ENCODE peak calls at places on chromosome 17, in six cellular contexts. C is H9, X is IMR-90, J is neuronal stem cell, H is H1, S is trophoblast cell. U is an unnamed sample.

GRCh38 chr17:18966831-18967624 is 15.1 kb downstream of the SLC5A10 start:
- DNase-seq in X (peak), H (no peak), C (peak), S (no peak), J (peak), U (no peak)

GRCh38 chr17:7884581-7885356 is 3.8 kb upstream of the CHD3 start:
- DNase-seq in J (no peak), H (no peak), S (no peak), X (no peak), C (peak), U (peak)

GRCh38 chr17:61325382-61326073 is 74.1 kb upstream of the TBX2 start:
- DNase-seq in J (no peak), H (no peak), C (no peak), X (peak), S (no peak), U (peak)

GRCh38 chr17:78986048-78986648 is 6.4 kb upstream of the LGALS3BP start:
- DNase-seq in H (no peak), J (no peak), S (no peak), C (no peak), X (peak), U (peak)

GRCh38 chr17:17370711-17371110 is 67.5 kb downstream of the NT5M start:
- DNase-seq in C (no peak), H (no peak), X (no peak), S (no peak), J (no peak), U (no peak)

GRCh38 chr17:57665696-57666095 is 79.4 kb downstream of the CCDC182 start:
- DNase-seq in H (no peak), X (no peak), J (no peak), S (no peak), C (peak), U (no peak)

GRCh38 chr17:55726440-55726839 is 3.8 kb upstream of the TMEM100 start:
- DNase-seq in H (no peak), J (no peak), X (peak), S (no peak), C (no peak), U (peak)

GRCh38 chr17:48246623-48247022 is 139.1 kb downstream of the SNX11 start:
- DNase-seq in H (no peak), J (no peak), C (no peak), X (peak), S (no peak), U (peak)

GRCh38 chr17:62778990-62779681 is 29.0 kb downstream of the MARCHF10 start:
- DNase-seq in J (no peak), H (no peak), C (peak), X (peak), S (peak), U (peak)

GRCh38 chr17:57604771-57605733 is 140.0 kb downstream of the CCDC182 start:
- DNase-seq in C (no peak), X (peak), H (no peak), S (no peak), J (no peak), U (peak)

GRCh38 chr17:3998436-3998835 is 34.2 kb upstream of the ATP2A3 start:
- DNase-seq in H (no peak), S (no peak), C (no peak), X (no peak), J (no peak), U (no peak)

GRCh38 chr17:57442914-57443571 is 186.7 kb downstream of the MSI2 start:
- DNase-seq in X (no peak), H (no peak), C (no peak), J (no peak), S (no peak), U (peak)

GRCh38 chr17:4310349-4311060 is 46.7 kb upstream of the ANKFY1 start:
- DNase-seq in J (no peak), S (no peak), X (peak), C (no peak), H (no peak), U (no peak)

GRCh38 chr17:64349949-64350348 is 40.7 kb downstream of the PECAM1 start:
- DNase-seq in S (no peak), J (no peak), H (no peak), C (no peak), X (no peak), U (no peak)

GRCh38 chr17:31788956-31789355 is 70.1 kb downstream of the COPRS start:
- DNase-seq in H (no peak), S (no peak), J (no peak), X (peak), C (no peak), U (no peak)
- H2AFZ ChIP-seq in H (no peak), S (no peak), J (no peak), X (no peak), C (no peak), U (no peak)

GRCh38 chr17:21106316-21106715 is 20.4 kb upstream of the DHRS7B start:
- DNase-seq in S (no peak), H (no peak), J (no peak), C (no peak), X (no peak), U (no peak)

GRCh38 chr17:21108651-21109050 is 18.1 kb upstream of the DHRS7B start:
- DNase-seq in X (no peak), C (no peak), S (no peak), H (no peak), J (no peak), U (no peak)

GRCh38 chr17:21098934-21099687 is 27.7 kb upstream of the DHRS7B start:
- DNase-seq in H (peak), X (peak), J (peak), C (peak), S (peak), U (peak)

GRCh38 chr17:21104608-21105007 is 22.2 kb upstream of the DHRS7B start:
- DNase-seq in J (no peak), S (no peak), H (no peak), X (no peak), C (peak), U (no peak)

DNA sequence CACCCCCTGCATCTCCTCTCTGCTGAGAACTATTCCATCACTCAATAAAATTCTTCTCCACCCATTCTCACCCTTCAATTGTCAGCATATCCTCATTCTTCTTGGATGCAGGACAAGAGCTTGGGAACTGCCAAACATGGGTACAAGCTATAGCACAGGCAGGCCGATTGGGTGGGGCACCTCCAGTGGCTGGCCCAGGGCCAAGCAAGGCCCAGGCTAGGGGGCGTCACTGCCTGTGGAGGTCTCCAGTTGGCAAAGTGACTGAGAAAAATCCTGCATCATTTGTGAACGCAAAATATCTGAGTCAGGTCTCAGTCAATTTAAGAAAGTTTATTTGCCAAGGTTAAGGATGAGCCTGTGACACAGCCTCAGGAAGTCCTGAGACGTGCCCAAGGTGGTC is 21.7 kb upstream of the DHRS7B start:
- DNase-seq in X (no peak), C (peak), J (no peak), H (no peak), S (no peak), U (no peak)
- H2AK5ac ChIP-seq in X (no peak), C (no peak), J (no peak), H (no peak), S (no peak), U (no peak)

DNA sequence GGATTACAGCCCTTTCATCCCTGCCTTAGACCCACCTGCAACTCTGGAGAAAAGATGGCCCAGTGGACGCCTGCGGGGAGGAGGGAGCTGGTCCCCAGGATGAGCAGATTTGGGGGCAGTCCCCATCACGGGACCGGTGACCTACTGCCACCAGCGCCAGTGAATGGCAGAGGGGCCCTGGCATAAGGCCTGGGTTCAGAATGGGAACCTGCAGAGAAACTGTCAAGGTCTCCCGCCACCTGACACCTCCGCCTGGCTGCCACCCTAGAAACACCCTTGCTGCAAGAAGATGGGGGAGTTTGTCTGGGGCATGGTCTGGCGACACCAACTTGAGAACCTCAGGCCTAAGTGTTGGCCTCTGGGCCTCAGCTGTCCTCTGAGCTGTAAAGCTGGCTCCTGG is 335.7 kb downstream of the SEC14L1 start:
- DNase-seq in J (no peak), S (no peak), X (no peak), H (no peak), C (no peak), U (no peak)
- H2BK5ac ChIP-seq in J (no peak), S (no peak), X (peak), H (no peak), C (no peak), U (no peak)

GRCh38 chr17:81519284-81520020 is 6.9 kb upstream of the ACTG1 start:
- DNase-seq in J (no peak), X (no peak), S (peak), H (no peak), C (peak), U (no peak)
- H2AFZ ChIP-seq in J (no peak), X (peak), S (no peak), H (peak), C (no peak), U (peak)

GRCh38 chr17:35023538-35023937 is 40.0 kb downstream of the RFFL start:
- DNase-seq in C (no peak), H (no peak), X (no peak), S (no peak), J (no peak), U (peak)

GRCh38 chr17:35030780-35031179 is 32.7 kb downstream of the RFFL start:
- DNase-seq in X (no peak), S (no peak), C (no peak), J (no peak), H (no peak), U (no peak)

GRCh38 chr17:35025541-35025940 is 38.0 kb downstream of the RFFL start:
- DNase-seq in C (no peak), S (no peak), X (no peak), J (no peak), H (no peak), U (no peak)

GRCh38 chr17:35028531-35029262 is 34.8 kb downstream of the RFFL start:
- DNase-seq in H (no peak), C (no peak), X (peak), S (no peak), J (no peak), U (no peak)
- H2AK5ac ChIP-seq in H (no peak), C (no peak), X (no peak), S (no peak), J (no peak), U (peak)

DNA sequence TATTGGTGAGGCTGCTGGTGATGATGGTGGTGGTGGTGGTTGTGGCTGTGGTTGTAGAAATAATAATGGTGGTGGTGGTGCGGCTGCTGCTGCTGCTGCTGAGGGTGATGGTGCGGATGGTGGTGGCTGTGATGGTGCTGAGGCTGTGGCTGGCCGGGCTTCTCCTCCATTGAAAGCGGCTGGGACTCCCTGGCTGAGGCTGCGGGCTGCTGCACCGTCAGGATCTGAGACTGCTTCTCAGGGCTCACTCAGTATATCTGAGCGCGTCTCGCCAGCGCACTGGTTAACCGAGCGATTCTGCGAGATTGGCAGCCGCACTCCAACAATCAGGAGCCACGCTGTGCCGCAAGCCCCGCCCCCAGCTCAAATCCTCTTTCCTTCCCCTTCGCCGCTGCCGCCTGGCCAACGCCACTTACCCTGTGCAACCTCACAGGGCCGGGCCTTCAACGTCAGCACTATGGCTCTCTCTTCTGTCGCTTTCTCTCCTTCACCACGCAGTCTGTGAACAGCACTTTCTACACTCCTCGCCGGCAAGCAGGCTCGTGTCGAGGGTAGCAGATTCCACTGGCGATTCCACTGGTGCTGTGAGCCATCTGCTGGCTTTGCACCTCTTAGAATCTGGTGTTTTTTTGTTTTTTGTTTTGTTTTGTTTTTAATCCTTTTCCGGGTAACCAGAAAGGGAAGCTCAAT is at the start of gene NUFIP2:
- DNase-seq in S (peak), X (peak), H (peak), C (peak), J (peak), U (peak)
- H2BK5ac ChIP-seq in S (peak), X (peak), H (peak), C (no peak), J (peak), U (peak)

DNA sequence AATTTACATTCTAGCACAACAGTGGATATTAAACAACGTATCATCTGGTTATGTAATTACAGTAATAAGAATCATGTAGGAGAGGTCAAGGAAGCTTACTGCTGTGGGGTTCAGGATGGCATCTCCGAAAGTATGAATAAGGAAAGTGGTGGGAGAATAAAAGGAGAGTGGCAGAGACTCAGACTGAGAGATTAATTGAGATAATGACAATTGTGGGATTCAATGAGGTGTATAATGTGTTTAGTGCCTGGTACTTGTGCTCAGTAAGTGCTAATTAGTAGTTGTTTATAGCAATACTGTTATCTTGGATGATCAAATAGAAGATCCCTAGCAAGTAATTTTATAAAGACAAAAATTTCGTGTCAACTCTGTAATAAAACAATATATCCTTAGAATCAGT is 45.4 kb downstream of the NF1 start:
- DNase-seq in S (no peak), J (no peak), H (no peak), X (no peak), C (no peak), U (no peak)
- H2AFZ ChIP-seq in S (no peak), J (no peak), H (no peak), X (no peak), C (no peak), U (no peak)

U was measured in mesenchymal stem cell.